ENCODE peak calls at places on chromosomes 13 and 19, in seven cellular contexts. G is A549, T is GM23338, K is SK-N-SH, O is GM12878, U is HCT116, Z is K562. Q is an unnamed sample.

GRCh38 chr13:51331354-51331861 is 8.1 kb upstream of the SERPINE3 start:
- DNase-seq in G (no peak), T (no peak), K (no peak), O (peak), U (no peak), Z (no peak), Q (no peak)

GRCh38 chr13:90197722-90198121 is 1149.8 kb upstream of the MIR17HG start:
- DNase-seq in G (no peak), T (no peak), K (no peak), O (no peak), U (no peak), Z (no peak), Q (no peak)

GRCh38 chr13:33445476-33445875 is 159.9 kb upstream of the STARD13 start:
- DNase-seq in G (no peak), T (no peak), K (no peak), O (no peak), U (no peak), Z (no peak), Q (no peak)

GRCh38 chr19:55080121-55080914 is 4.6 kb downstream of the EPS8L1 start:
- DNase-seq in G (peak), T (peak), K (peak), O (no peak), U (peak), Z (peak), Q (peak)

GRCh38 chr13:74246398-74246975 is 112.3 kb upstream of the KLF12 start:
- DNase-seq in G (no peak), T (no peak), K (no peak), O (no peak), U (no peak), Z (no peak), Q (no peak)

GRCh38 chr19:19758164-19758563 is 25.3 kb upstream of the ZNF14 start:
- DNase-seq in G (no peak), T (peak), K (peak), O (no peak), U (no peak), Z (peak), Q (no peak)

GRCh38 chr19:4367781-4368127 is 24.4 kb downstream of the MPND start:
- DNase-seq in G (no peak), T (no peak), K (no peak), O (no peak), U (no peak), Z (no peak), Q (no peak)

GRCh38 chr19:28823338-28823961 is 389.5 kb downstream of the UQCRFS1 start:
- DNase-seq in G (no peak), T (peak), K (no peak), O (no peak), U (no peak), Z (no peak), Q (no peak)

GRCh38 chr19:16914421-16914820 is 25.6 kb downstream of the F2RL3 start:
- DNase-seq in G (no peak), T (no peak), K (no peak), O (no peak), U (no peak), Z (no peak), Q (no peak)

GRCh38 chr19:45601115-45601514 is 897 bp downstream of the GPR4 start:
- DNase-seq in G (no peak), T (no peak), K (no peak), O (no peak), U (no peak), Z (no peak), Q (no peak)

GRCh38 chr13:65387743-65388347 is 1842.3 kb downstream of the PCDH9 start:
- DNase-seq in G (no peak), T (peak), K (no peak), O (no peak), U (no peak), Z (no peak), Q (no peak)
- TF ChIP-seq REST in G (no peak), T (no peak), K (no peak), O (no peak), U (no peak), Z (no peak), Q (no peak)

DNA sequence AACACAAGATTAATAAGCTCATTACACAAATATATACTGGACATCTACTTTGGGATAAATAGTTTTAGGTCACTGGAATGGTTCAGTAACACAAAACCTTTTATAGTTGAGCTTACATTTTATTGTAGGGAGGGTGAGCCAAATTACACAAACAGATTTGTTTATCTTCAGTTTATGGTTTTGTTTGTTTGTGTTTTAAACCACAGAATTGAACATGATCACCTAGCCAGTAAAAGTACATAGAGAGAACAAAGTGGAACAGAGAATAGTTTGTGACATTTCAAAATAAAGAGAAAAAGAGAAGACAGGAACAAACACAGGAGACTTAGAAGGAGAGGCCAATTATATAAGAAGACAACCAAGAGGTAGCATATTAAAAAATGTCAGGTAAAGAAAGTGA is 1930.2 kb upstream of the PCDH20 start:
- DNase-seq in G (no peak), T (no peak), K (no peak), O (no peak), U (no peak), Z (no peak), Q (no peak)
- H3K4me3 ChIP-seq in G (no peak), T (no peak), K (no peak), O (no peak), U (no peak), Z (no peak), Q (no peak)

DNA sequence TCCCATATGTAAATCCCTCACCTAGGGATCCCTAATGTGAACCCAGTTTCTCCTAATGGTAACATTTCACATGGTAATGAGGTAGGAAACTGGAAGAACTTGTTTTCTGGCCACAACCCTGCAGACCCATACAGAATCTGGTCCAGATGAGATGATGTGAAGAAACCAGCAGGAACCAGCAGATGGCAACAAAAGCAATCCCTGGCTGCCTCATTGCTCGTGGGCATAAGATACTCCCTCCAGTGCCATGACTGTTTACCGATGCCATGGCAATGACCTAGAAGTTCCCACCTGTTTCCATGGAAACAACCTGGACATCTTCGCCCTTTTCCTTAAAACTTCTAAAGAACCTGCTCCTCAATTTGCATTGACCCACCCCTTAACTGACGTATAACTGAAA is 1.4 kb upstream of the CD209 start:
- DNase-seq in G (no peak), T (peak), K (no peak), O (no peak), U (peak), Z (no peak), Q (no peak)
- TF ChIP-seq REST in G (no peak), T (no peak), K (no peak), O (no peak), U (no peak), Z (no peak), Q (no peak)

GRCh38 chr19:27795369-27795768 is 1417.6 kb downstream of the UQCRFS1 start:
- DNase-seq in G (no peak), T (no peak), K (no peak), O (no peak), U (no peak), Z (no peak), Q (no peak)
- H3K4me3 ChIP-seq in G (peak), T (peak), K (peak), O (peak), U (peak), Z (peak), Q (peak)